ENCODE peak calls at places on chromosomes 12 and 14, in nine cellular contexts. N is Calu3, T is right atrium auricular region, M is dorsolateral prefrontal cortex, B is fibroblast of the aortic adventitia, G is Peyer's patch, J is glutamatergic neuron, D is sigmoid colon, L is body of pancreas. P is an unnamed sample.

GRCh38 chr12:46067062-46067461 is 76.7 kb upstream of the SCAF11 start:
- DNase-seq in N (no peak), T (no peak), M (no peak), B (no peak), G (no peak), J (no peak), D (no peak), L (no peak), P (no peak)

GRCh38 chr14:27557445-27557844 is 959.6 kb upstream of the NOVA1 start:
- DNase-seq in N (no peak), T (no peak), M (no peak), B (no peak), G (no peak), J (no peak), D (no peak), L (no peak), P (no peak)

GRCh38 chr12:63779498-63780481 is at the start of gene RXYLT1:
- DNase-seq in N (peak), T (peak), M (peak), B (peak), G (peak), J (peak), D (peak), L (peak), P (peak)

GRCh38 chr12:8849785-8850184 is 27.4 kb downstream of the A2ML1 start:
- DNase-seq in N (no peak), T (no peak), M (no peak), B (no peak), G (no peak), J (no peak), D (no peak), L (no peak), P (no peak)

GRCh38 chr12:6925543-6926279 is 2.0 kb upstream of the ATN1 start:
- DNase-seq in N (peak), T (peak), M (no peak), B (peak), G (peak), J (peak), D (peak), L (peak), P (no peak)

GRCh38 chr12:56634242-56634836 is 4.2 kb upstream of the BAZ2A start:
- DNase-seq in N (peak), T (no peak), M (no peak), B (no peak), G (peak), J (peak), D (no peak), L (peak), P (no peak)

GRCh38 chr12:44589697-44590096 is 286.4 kb downstream of the NELL2 start:
- DNase-seq in N (no peak), T (no peak), M (no peak), B (no peak), G (no peak), J (no peak), D (no peak), L (no peak), P (no peak)

GRCh38 chr12:65511134-65511912 is 232.8 kb downstream of the MSRB3 start:
- DNase-seq in N (no peak), T (no peak), M (peak), B (no peak), G (no peak), J (no peak), D (peak), L (peak), P (no peak)

GRCh38 chr12:14902465-14902864 is 16.8 kb upstream of the MGP start:
- DNase-seq in N (no peak), T (no peak), M (no peak), B (peak), G (no peak), J (no peak), D (no peak), L (no peak), P (no peak)

GRCh38 chr12:101207086-101207780 is 2.8 kb downstream of the SLC5A8 start:
- DNase-seq in N (no peak), T (no peak), M (no peak), B (no peak), G (no peak), J (no peak), D (no peak), L (no peak), P (no peak)

GRCh38 chr12:83141460-83141994 is 454.8 kb downstream of the TMTC2 start:
- DNase-seq in N (no peak), T (no peak), M (no peak), B (no peak), G (no peak), J (no peak), D (no peak), L (no peak), P (no peak)

GRCh38 chr12:94174576-94174975 is 26.2 kb downstream of the PLXNC1 start:
- DNase-seq in N (no peak), T (no peak), M (no peak), B (no peak), G (no peak), J (no peak), D (no peak), L (no peak), P (peak)

DNA sequence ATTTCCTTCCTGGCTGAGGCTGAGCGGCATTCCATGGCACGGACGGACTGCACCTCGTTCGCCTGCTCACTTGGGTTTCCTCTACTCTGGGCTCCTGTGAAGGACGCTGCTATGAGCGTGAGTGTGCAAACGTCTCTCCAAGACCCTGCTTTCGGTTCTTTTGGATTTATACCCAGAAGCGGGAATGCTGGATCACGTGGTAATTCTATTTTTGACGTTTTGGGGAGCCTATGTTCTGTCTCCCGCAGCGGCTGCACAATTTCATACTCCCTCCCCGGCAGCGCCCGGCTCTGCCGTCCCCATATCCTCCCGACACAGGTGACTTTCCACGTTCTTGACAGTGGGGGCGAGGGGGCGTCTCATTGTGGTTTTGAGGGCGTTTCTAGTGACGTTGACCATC is 20.6 kb downstream of the MMP17 start:
- DNase-seq in N (no peak), T (no peak), M (no peak), B (no peak), G (no peak), J (no peak), D (no peak), L (no peak), P (no peak)
- TF ChIP-seq CTCF in N (no peak), T (no peak), M (no peak), B (no peak), G (no peak), J (no peak), D (no peak), L (no peak), P (no peak)

GRCh38 chr12:31659087-31659942 is at the start of gene ETFBKMT:
- DNase-seq in N (peak), T (peak), M (peak), B (peak), G (peak), J (peak), D (peak), L (peak), P (peak)
- TF ChIP-seq CTCF in N (no peak), T (peak), M (peak), B (no peak), G (peak), J (peak), D (peak), L (peak), P (peak)

DNA sequence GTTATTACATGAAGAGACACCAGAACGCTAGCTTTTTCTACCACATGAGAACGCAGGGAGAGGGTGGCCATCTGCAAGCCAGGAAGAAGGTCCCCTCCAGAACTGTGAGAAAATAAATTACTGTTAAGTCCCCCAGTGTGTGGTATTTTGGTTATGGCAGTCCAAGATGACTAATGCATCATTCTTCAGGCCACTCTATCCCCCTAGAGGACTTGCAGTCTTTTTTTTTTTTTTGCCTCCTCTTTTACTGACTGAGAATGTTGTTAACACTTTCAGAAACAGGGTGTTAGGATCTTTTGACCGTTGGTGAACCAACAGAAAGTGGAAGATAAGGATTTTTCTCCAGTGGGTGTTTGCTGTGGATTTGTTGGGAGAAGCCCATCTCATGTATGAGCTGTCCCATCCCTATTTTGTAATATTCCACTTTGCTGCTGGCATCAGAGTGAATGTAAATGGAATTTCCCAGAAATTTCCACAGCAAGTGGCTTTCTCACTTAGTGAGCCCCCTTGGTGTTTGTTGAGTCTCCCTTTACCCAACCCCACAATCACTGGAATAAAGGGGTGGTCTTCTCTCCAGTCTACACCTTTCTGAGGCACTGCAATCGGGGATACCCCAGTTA is 37.9 kb downstream of the MARK3 start:
- DNase-seq in N (no peak), T (no peak), M (no peak), B (peak), G (no peak), J (no peak), D (no peak), L (no peak), P (no peak)
- TF ChIP-seq CTCF in N (no peak), T (no peak), M (no peak), B (no peak), G (no peak), J (no peak), D (no peak), L (no peak), P (no peak)

DNA sequence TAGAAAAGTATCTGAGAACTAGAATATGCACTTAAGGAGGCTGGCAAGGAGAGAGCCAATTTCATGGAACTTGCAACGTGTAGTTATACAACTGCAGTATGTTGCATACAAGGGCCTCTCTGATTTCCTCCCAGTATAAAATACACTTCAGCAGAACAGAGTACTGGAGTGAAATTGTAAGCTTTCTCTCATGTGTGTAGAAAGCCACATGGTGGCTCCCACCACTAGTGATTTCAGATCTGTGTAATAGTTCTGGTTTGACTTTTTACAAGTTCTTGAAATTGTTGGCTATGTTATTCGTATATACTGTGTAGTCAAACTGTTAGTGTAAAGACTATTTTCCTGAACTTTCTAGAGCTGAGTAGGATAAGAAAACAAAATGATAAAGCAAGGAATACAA is 16.4 kb upstream of the LMO3 start:
- DNase-seq in N (no peak), T (no peak), M (no peak), B (no peak), G (no peak), J (no peak), D (no peak), L (peak), P (no peak)
- TF ChIP-seq CTCF in N (no peak), T (no peak), M (no peak), B (no peak), G (no peak), J (no peak), D (no peak), L (peak), P (no peak)

GRCh38 chr12:19245656-19246055 is 116.1 kb downstream of the PLEKHA5 start:
- DNase-seq in N (no peak), T (no peak), M (no peak), B (no peak), G (no peak), J (no peak), D (no peak), L (no peak), P (no peak)

GRCh38 chr12:19248929-19249602 is 119.5 kb downstream of the PLEKHA5 start:
- DNase-seq in N (no peak), T (no peak), M (no peak), B (peak), G (no peak), J (no peak), D (no peak), L (no peak), P (no peak)

GRCh38 chr12:19243577-19243976 is 114.0 kb downstream of the PLEKHA5 start:
- DNase-seq in N (no peak), T (no peak), M (no peak), B (no peak), G (no peak), J (no peak), D (no peak), L (no peak), P (no peak)

GRCh38 chr12:19244312-19244711 is 114.8 kb downstream of the PLEKHA5 start:
- DNase-seq in N (no peak), T (no peak), M (no peak), B (peak), G (no peak), J (no peak), D (no peak), L (no peak), P (no peak)

GRCh38 chr12:19245126-19245525 is 115.6 kb downstream of the PLEKHA5 start:
- DNase-seq in N (no peak), T (no peak), M (no peak), B (no peak), G (no peak), J (no peak), D (no peak), L (no peak), P (no peak)
- TF ChIP-seq CTCF in N (no peak), T (no peak), M (no peak), B (no peak), G (no peak), J (no peak), D (no peak), L (no peak), P (no peak)